ENCODE peak calls at places on chromosomes 7 and 10, in seven cellular contexts. C, B, E, S, V, Y and D are unnamed samples.

GRCh38 chr7:11698273-11698930 is 133.6 kb downstream of the THSD7A start:
- ATAC-seq in Y (no peak), E (no peak), V (no peak), C (no peak), B (no peak), S (peak; percentile 27), D (no peak)

GRCh38 chr7:137847418-137848050 is 760 bp upstream of the DGKI start:
- ATAC-seq in E (no peak), C (no peak), S (no peak), B (no peak), V (no peak), Y (peak; percentile 21), D (no peak)

GRCh38 chr7:33251261-33251660 is 121.9 kb downstream of the BBS9 start:
- ATAC-seq in S (no peak), E (no peak), Y (no peak), B (no peak), V (no peak), C (no peak), D (no peak)

GRCh38 chr10:29811751-29812427 is 177.1 kb upstream of the SVIL start:
- ATAC-seq in Y (peak; percentile 94), S (peak; percentile 75), E (peak; percentile 76), B (peak; percentile 71), C (no peak), V (peak; percentile 56), D (peak; percentile 91)

GRCh38 chr7:55532150-55532917 is 40.0 kb downstream of the VOPP1 start:
- ATAC-seq in B (no peak), C (no peak), V (no peak), S (no peak), E (no peak), Y (no peak), D (no peak)

GRCh38 chr7:132065193-132065972 is 509.0 kb upstream of the PODXL start:
- ATAC-seq in S (peak; percentile 88), E (peak; percentile 94), B (no peak), Y (peak; percentile 94), C (peak; percentile 78), V (peak; percentile 99), D (peak; percentile 94)

GRCh38 chr10:44022203-44022602 is 362.7 kb downstream of the CXCL12 start:
- ATAC-seq in Y (no peak), V (no peak), S (no peak), B (no peak), E (no peak), C (no peak), D (no peak)

GRCh38 chr7:117098457-117098856 is 145.2 kb downstream of the ST7 start:
- ATAC-seq in S (peak; percentile 62), V (peak; percentile 74), B (no peak), C (no peak), Y (peak; percentile 50), E (no peak), D (no peak)

GRCh38 chr10:80454526-80455460 is 683 bp downstream of the TSPAN14 start:
- ATAC-seq in E (peak; percentile 54), C (peak; percentile 6), Y (peak; percentile 39), V (peak; percentile 6), B (peak; percentile 20), S (peak; percentile 39), D (peak; percentile 21)

GRCh38 chr7:116560021-116560970 is 35.5 kb downstream of the CAV1 start:
- ATAC-seq in Y (peak; percentile 86), C (no peak), E (no peak), S (no peak), V (no peak), B (no peak), D (peak; percentile 50)

GRCh38 chr10:1465421-1465902 is 271.9 kb downstream of the ADARB2 start:
- ATAC-seq in E (peak; percentile 63), B (no peak), C (no peak), Y (no peak), V (peak; percentile 77), S (no peak), D (no peak)

GRCh38 chr10:1472178-1472577 is 265.1 kb downstream of the ADARB2 start:
- ATAC-seq in B (no peak), E (no peak), V (no peak), C (no peak), Y (no peak), S (no peak), D (no peak)

GRCh38 chr10:1465993-1466764 is 271.1 kb downstream of the ADARB2 start:
- ATAC-seq in S (no peak), E (no peak), C (no peak), V (no peak), Y (no peak), B (no peak), D (no peak)

GRCh38 chr10:1467450-1467849 is 269.9 kb downstream of the ADARB2 start:
- ATAC-seq in S (no peak), B (no peak), V (no peak), C (no peak), Y (no peak), E (no peak), D (no peak)

DNA sequence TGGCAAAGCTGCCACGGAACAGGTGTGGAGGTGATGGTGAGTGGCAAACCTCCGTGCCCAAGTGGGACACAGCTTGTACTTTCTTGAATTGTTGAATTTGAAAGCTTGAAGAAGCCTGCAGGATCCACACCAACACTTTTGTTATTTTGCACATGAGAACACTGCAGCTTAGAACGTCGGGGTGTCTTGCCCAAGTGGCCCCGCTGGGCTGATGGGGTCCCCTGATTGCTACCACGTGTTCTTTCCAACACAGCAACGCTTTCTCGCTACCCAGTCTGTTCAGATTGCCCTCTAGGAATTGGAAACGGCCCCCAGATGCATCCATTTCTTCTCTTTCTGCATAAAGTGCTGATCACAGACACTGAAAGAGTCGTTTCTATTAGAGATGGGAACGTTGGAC is 268.5 kb downstream of the ADARB2 start:
- ATAC-seq in C (no peak), S (no peak), B (no peak), E (no peak), V (no peak), Y (no peak), D (no peak)
- H3K27me3 ChIP-seq in C (no peaks in the 10 kb centered on the region), S (no peaks in the 10 kb centered on the region), B (no peaks in the 10 kb centered on the region), E (peaks cover 2% of the 10 kb centered on the region), V (peaks cover 6% of the 10 kb centered on the region), Y (peaks cover 7% of the 10 kb centered on the region), D (peaks cover 56% of the 10 kb centered on the region)

DNA sequence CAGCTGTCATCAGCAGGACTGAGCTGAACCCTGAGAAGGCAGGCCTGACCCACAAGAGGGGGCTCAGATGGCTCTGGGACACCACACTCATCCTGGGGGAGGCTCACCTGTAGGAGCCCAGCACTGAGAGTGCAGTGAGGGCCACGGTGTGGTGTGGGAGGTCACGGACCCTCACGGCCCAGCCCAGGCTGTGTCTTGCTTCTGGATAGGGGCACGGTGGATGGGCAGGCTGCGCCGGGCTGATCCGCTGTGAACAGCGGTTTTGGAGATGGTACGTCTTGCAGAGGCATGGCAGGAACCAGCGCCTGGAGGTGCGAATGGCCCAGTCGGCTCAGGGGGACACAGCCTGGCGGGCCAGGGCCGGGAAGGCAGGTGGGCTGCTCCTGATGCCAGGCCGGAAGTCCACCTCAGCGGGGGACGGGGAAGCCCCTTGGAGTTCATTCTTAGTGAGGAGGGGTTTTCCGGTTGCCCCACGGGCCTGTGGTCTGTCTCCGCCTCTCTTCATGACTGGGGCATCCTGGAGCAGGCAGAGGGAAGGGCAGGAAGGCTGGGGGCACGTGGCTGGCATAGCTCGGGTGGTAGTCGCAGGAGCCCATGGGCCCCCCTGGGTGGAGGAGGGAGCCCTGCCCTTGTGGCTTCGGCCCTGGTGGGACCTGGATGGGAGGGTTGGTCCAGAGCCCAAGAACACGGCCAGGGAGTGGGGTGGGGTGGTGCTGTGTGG is 112.5 kb downstream of the UNCX start:
- ATAC-seq in E (no peak), V (no peak), S (no peak), C (no peak), Y (no peak), B (no peak), D (no peak)
- H3K27me3 ChIP-seq in E (no peaks in the 10 kb centered on the region), V (peaks cover 16% of the 10 kb centered on the region), S (no peaks in the 10 kb centered on the region), C (peaks cover 15% of the 10 kb centered on the region), Y (peaks cover 56% of the 10 kb centered on the region), B (no peaks in the 10 kb centered on the region), D (peaks cover 97% of the 10 kb centered on the region)

GRCh38 chr7:50868426-50869100 is 85.9 kb upstream of the GRB10 start:
- ATAC-seq in C (no peak), E (no peak), S (no peak), B (no peak), Y (no peak), V (no peak), D (no peak)

GRCh38 chr7:50865450-50865849 is 82.8 kb upstream of the GRB10 start:
- ATAC-seq in E (no peak), S (no peak), V (no peak), B (no peak), Y (no peak), C (no peak), D (no peak)

GRCh38 chr7:50866343-50867047 is 83.8 kb upstream of the GRB10 start:
- ATAC-seq in V (no peak), C (no peak), E (no peak), Y (peak; percentile 25), S (no peak), B (no peak), D (no peak)

GRCh38 chr7:50867048-50867383 is 84.3 kb upstream of the GRB10 start:
- ATAC-seq in S (no peak), C (no peak), E (no peak), Y (peak; percentile 77), B (no peak), V (no peak), D (no peak)

DNA sequence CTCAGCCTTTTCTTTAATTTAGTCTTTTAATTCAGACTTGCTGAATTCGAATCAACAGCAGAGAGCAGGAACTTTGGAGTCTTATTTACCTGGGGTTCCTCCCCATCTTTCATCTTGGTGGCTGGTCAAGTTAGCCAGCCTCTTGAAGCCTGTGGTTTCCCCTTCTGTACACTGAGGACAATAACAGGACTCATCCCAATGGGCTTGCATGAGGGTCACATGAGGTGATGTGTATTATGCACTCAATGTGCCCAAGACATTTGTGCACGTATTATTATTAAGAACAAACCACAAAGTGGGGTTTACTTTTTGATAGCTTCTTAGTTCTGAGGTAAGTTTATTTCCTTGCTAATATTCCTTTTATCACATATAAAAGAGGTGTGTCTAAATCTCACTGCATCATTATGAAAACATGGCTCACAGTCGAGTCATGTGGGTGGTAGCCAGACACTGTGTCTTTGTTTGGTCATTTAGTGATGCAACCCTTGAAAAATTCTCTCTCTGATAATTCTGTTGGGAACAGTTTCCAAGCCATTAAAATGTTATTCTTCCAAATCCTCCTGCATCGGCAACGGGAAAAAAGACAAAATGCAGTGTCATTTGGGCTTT is 86.5 kb upstream of the GRB10 start:
- ATAC-seq in E (peak; percentile 60), Y (peak; percentile 85), B (no peak), S (peak; percentile 60), C (no peak), V (peak; percentile 96), D (peak; percentile 75)
- H3K27me3 ChIP-seq in E (no peaks in the 10 kb centered on the region), Y (no peaks in the 10 kb centered on the region), B (no peaks in the 10 kb centered on the region), S (no peaks in the 10 kb centered on the region), C (no peaks in the 10 kb centered on the region), V (no peaks in the 10 kb centered on the region), D (peaks cover 11% of the 10 kb centered on the region)

DNA sequence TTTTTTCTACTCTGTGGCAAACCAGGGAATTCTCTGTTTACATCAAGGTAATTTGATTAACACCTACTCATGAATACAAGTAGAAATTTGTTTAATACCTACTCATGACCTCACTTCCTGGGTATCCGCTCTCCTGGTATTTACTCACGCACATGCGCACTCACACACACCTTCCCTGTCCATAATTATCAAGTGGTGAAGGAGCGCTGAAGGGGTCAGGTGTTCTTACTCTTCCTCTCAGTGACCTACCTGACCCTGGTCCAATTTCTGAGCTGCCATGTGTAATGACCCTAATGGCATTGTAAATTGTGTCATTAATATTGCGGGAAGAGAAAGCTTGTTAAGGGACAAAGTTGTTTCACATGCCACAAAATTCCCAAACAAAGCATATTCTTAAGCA is 41.3 kb upstream of the TRIL start:
- ATAC-seq in E (no peak), C (no peak), B (no peak), S (no peak), V (no peak), Y (peak; percentile 34), D (no peak)
- H3K27me3 ChIP-seq in E (peaks cover 5% of the 10 kb centered on the region), C (no peaks in the 10 kb centered on the region), B (no peaks in the 10 kb centered on the region), S (no peaks in the 10 kb centered on the region), V (no peaks in the 10 kb centered on the region), Y (no peaks in the 10 kb centered on the region), D (peaks cover 8% of the 10 kb centered on the region)